ENCODE peak calls at places on chromosomes 12 and 14, in five cellular contexts. X is IMR-90, I is right lobe of liver, F is Peyer's patch, C is adrenal gland. W is an unnamed sample.

GRCh38 chr14:65038966-65039365 is 52.3 kb downstream of the FNTB start:
- DNase-seq in X (no peak), F (no peak), I (no peak), C (no peak), W (no peak)

GRCh38 chr12:120856980-120857379 is 47.2 kb downstream of the SPPL3 start:
- DNase-seq in X (no peak), C (no peak), I (no peak), F (no peak), W (no peak)

GRCh38 chr14:22839159-22839779 is 2.9 kb downstream of the MMP14 start:
- DNase-seq in C (no peak), X (peak; percentile 54), I (no peak), F (peak; percentile 47), W (no peak)

GRCh38 chr12:29743801-29744200 is 39.9 kb downstream of the TMTC1 start:
- DNase-seq in F (no peak), C (no peak), X (peak; percentile 93), I (no peak), W (no peak)

GRCh38 chr12:62701492-62701891 is 233.5 kb downstream of the PPM1H start:
- DNase-seq in I (no peak), C (no peak), X (no peak), F (no peak), W (no peak)

GRCh38 chr14:55721353-55721752 is 141.3 kb downstream of the KTN1 start:
- DNase-seq in X (peak; percentile 88), C (peak; percentile 73), F (no peak), I (no peak), W (no peak)

GRCh38 chr12:55728185-55728931 is 451 bp downstream of the CD63 start:
- DNase-seq in C (peak; percentile 84), I (peak; percentile 77), F (peak; percentile 83), X (peak; percentile 53), W (peak; percentile 95)

GRCh38 chr12:34046570-34046969 is 24.3 kb downstream of the ALG10 start:
- DNase-seq in C (no peak), I (no peak), F (no peak), X (no peak), W (no peak)

GRCh38 chr14:58882577-58883018 is 244.8 kb downstream of the DACT1 start:
- DNase-seq in I (no peak), X (peak; percentile 67), C (no peak), F (no peak), W (no peak)

GRCh38 chr12:49838973-49839633 is 3.8 kb downstream of the BCDIN3D start:
- DNase-seq in I (no peak), X (peak; percentile 35), C (no peak), F (no peak), W (no peak)

GRCh38 chr12:44573723-44574122 is 302.4 kb downstream of the NELL2 start:
- DNase-seq in X (no peak), I (no peak), C (no peak), F (no peak), W (no peak)

GRCh38 chr12:47776471-47777143 is 3.6 kb downstream of the SLC48A1 start:
- DNase-seq in F (no peak), C (no peak), I (no peak), X (peak; percentile 47), W (peak; percentile 72)

GRCh38 chr14:78291958-78292357 is 121.8 kb downstream of the NRXN3 start:
- DNase-seq in I (no peak), X (no peak), C (no peak), F (no peak), W (no peak)

GRCh38 chr12:115257791-115258190 is 573.8 kb upstream of the TBX3 start:
- DNase-seq in I (no peak), F (no peak), X (peak; percentile 43), C (no peak), W (no peak)

GRCh38 chr12:1003600-1004271 is 12.7 kb downstream of the ERC1 start:
- DNase-seq in C (no peak), I (no peak), F (no peak), X (no peak), W (no peak)

GRCh38 chr12:3152013-3152412 is 74.8 kb downstream of the TSPAN9 start:
- DNase-seq in C (no peak), F (peak; percentile 30), I (no peak), X (no peak), W (peak; percentile 83)

GRCh38 chr12:118307069-118307954 is 65.4 kb downstream of the TAOK3 start:
- DNase-seq in I (no peak), F (no peak), X (peak; percentile 95), C (no peak), W (no peak)

GRCh38 chr14:94816113-94816512 is 46.2 kb upstream of the GSC start:
- DNase-seq in F (no peak), C (no peak), X (no peak), I (no peak), W (no peak)

GRCh38 chr12:27975222-27976136 is 2.9 kb upstream of the PTHLH start:
- DNase-seq in C (peak; percentile 17), F (peak; percentile 51), I (no peak), X (peak; percentile 72), W (peak; percentile 64)

GRCh38 chr12:3200032-3200617 is 122.9 kb downstream of the TSPAN9 start:
- DNase-seq in I (no peak), F (peak; percentile 55), C (peak; percentile 50), X (peak; percentile 65), W (peak; percentile 86)

GRCh38 chr14:77000340-77001235 is 27.9 kb downstream of the IRF2BPL start:
- DNase-seq in X (peak; percentile 79), I (no peak), F (no peak), C (no peak), W (no peak)

GRCh38 chr14:26444745-26445144 is 153.1 kb downstream of the NOVA1 start:
- DNase-seq in C (no peak), I (no peak), X (peak; percentile 9), F (no peak), W (no peak)

GRCh38 chr12:93778306-93778705 is 101.1 kb downstream of the CRADD start:
- DNase-seq in C (peak; percentile 80), I (no peak), X (peak; percentile 88), F (no peak), W (no peak)

GRCh38 chr14:70709726-70710382 is 68.1 kb downstream of the TTC9 start:
- DNase-seq in C (no peak), F (no peak), I (no peak), X (no peak), W (no peak)
- H3K27ac ChIP-seq in C (no peak overlapping the region), F (no peak overlapping the region), I (no peak overlapping the region), X (no peak overlapping the region), W (no peak overlapping the region)

GRCh38 chr12:124694846-124695497 is 127.6 kb upstream of the NCOR2 start:
- DNase-seq in F (no peak), X (peak; percentile 91), I (no peak), C (no peak), W (peak; percentile 89)
- H3K4me3 ChIP-seq in F (no peak overlapping the region), X (no peak overlapping the region), I (no peak overlapping the region), C (no peak overlapping the region), W (no peak overlapping the region)

DNA sequence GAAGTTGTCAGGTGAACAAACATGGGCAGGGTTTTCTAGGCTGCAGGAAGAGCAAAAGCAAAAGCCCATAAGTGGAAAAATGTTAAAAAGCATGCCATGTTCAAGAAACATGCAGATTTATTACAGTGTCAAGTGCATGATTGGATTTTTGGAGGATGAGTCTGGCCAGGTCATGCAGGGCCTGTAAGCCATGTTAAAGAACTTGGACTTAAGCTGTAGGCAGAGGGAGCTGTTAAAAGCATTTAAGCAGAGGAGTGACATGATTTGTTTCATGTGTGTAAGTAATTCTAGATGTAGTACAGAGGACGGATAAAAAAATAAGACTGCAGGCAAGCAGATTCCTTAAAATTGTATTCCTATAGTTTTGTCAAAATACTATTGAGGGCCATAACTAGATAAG is 16.4 kb upstream of the SINHCAF start:
- DNase-seq in X (no peak), I (no peak), F (no peak), C (no peak), W (no peak)
- H3K27ac ChIP-seq in X (no peak overlapping the region), I (no peak overlapping the region), F (no peak overlapping the region), C (no peak overlapping the region), W (no peak overlapping the region)

DNA sequence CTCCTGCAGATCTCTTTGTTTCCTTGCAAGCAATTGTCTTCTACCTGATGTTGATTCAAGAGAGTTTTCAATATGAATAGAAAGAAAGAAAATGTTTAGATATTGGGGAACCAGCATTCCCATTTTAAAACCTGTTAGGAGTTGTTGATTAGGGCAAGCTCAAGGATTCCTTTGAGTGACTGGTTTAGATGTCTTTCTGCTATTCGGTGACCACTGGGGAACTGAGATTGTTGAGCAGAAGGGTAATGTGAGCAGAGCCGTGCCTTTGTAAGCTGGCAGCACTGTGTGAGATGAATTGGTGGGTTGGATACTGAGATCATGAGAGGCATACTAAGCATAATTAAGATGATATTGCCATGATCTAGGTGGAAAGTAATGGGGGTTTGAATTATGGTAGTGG is 39.1 kb upstream of the PAPLN start:
- DNase-seq in I (no peak), C (no peak), X (no peak), F (no peak), W (no peak)
- H3K4me3 ChIP-seq in I (no peak overlapping the region), C (no peak overlapping the region), X (no peak overlapping the region), F (no peak overlapping the region), W (no peak overlapping the region)

DNA sequence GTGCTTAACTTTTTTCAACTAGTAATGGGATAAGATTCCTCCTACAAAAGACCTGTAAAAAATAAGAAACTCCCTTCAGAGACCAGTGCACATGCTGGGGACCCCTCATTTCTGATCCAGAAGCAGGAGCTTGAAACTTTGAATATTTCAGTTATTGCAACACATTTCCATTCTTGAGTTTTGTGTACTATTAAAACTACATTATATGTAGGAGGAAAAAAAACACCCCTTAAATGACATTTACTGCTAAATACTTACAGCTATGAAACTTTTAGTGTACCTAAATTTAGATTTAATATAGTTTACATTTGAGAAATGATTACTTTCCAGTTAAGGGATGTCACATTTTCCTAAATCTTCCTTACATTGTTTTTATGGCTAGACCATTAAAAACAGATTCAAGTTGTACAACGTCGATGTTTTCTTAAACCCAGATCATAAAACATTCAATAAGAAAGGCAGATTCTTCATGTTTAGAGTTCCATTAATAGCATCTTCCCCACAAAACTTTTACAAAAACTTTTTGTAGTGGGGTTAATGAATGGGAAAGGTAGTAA is 4.1 kb downstream of the LRIG3 start:
- DNase-seq in C (no peak), I (no peak), X (no peak), F (no peak), W (no peak)
- H3K27ac ChIP-seq in C (no peak overlapping the region), I (no peak overlapping the region), X (peak overlapping the region; percentile 83), F (peak overlapping the region; percentile 89), W (no peak overlapping the region)

W was measured in kidney.